ENCODE peak calls at places on chromosomes 11 and 22, in four cellular contexts. B is activated CD4-positive, alpha-beta memory T cell treated with anti-CD3 and anti-CD28 coated beads for 36 hours; T is neuronal stem cell; C is CD8-positive, alpha-beta T cell. V is an unnamed sample.
A peak's percentile ranks its signal among the peaks of the same experiment; 100 is the strongest.

GRCh38 chr11:62122076-62122475 is 1.7 kb upstream of the INCENP start:
- DNase-seq in B (no peak), T (no peak), C (no peak), V (no peak)

GRCh38 chr11:8105133-8105532 is 24.1 kb downstream of the TUB start:
- DNase-seq in B (no peak), T (no peak), C (no peak), V (no peak)

GRCh38 chr11:69888671-69889076 is 69.5 kb upstream of the FGF3 start:
- DNase-seq in B (peak; percentile 75), T (peak; percentile 83), C (peak; percentile 57), V (peak; percentile 49)

GRCh38 chr11:77823775-77824174 is 2.8 kb downstream of the AAMDC start:
- DNase-seq in B (no peak), T (no peak), C (no peak), V (no peak)

GRCh38 chr11:45149483-45150056 is 3.1 kb downstream of the PRDM11 start:
- DNase-seq in B (no peak), T (no peak), C (no peak), V (peak; percentile 6)

GRCh38 chr11:12692238-12693074 is 18.2 kb downstream of the TEAD1 start:
- DNase-seq in B (no peak), T (no peak), C (no peak), V (no peak)

GRCh38 chr22:49768961-49769690 is 58.5 kb downstream of the BRD1 start:
- DNase-seq in B (no peak), T (no peak), C (no peak), V (no peak)

GRCh38 chr11:88552377-88553029 is 215.0 kb upstream of the CTSC start:
- DNase-seq in B (peak; percentile 73), T (peak; percentile 12), C (peak; percentile 13), V (peak; percentile 39)

GRCh38 chr11:124846058-124846719 is 19.0 kb upstream of the ROBO3 start:
- DNase-seq in B (no peak), T (no peak), C (no peak), V (no peak)

GRCh38 chr11:69384548-69385465 is 90.9 kb downstream of the MYEOV start:
- DNase-seq in B (peak; percentile 5), T (no peak), C (no peak), V (no peak)

GRCh38 chr22:46878549-46878948 is 116.1 kb downstream of the TBC1D22A start:
- DNase-seq in B (no peak), T (no peak), C (no peak), V (no peak)

GRCh38 chr11:1921576-1922141 is 2.2 kb downstream of the TNNT3 start:
- DNase-seq in B (no peak), T (no peak), C (no peak), V (no peak)

GRCh38 chr22:49113758-49114157 is 713.9 kb downstream of the BRD1 start:
- DNase-seq in B (no peak), T (no peak), C (no peak), V (no peak)

GRCh38 chr11:104301776-104302175 is 137.8 kb upstream of the PDGFD start:
- DNase-seq in B (no peak), T (no peak), C (no peak), V (no peak)